ENCODE peak calls at places on chromosomes 11 and 22, in four cellular contexts. N is astrocyte of the spinal cord, Y is breast epithelium, I is ACHN. M is an unnamed sample.

GRCh38 chr11:45082744-45083543 is 63.5 kb upstream of the PRDM11 start:
- DNase-seq in Y (no peak), I (no peak), N (no peak), M (no peak)

GRCh38 chr11:34034053-34034452 is 17.5 kb upstream of the CAPRIN1 start:
- DNase-seq in I (no peak), Y (no peak), N (no peak), M (no peak)

GRCh38 chr22:23514317-23515038 is 65.6 kb downstream of the IGLL1 start:
- DNase-seq in N (no peak), Y (no peak), I (no peak), M (no peak)

GRCh38 chr22:19859861-19860510 is 5.3 kb upstream of the GNB1L start:
- DNase-seq in Y (no peak), N (no peak), I (no peak), M (no peak)

GRCh38 chr11:33040127-33040861 is 922 bp downstream of the TCP11L1 start:
- DNase-seq in I (no peak), Y (no peak), N (no peak), M (peak)

GRCh38 chr22:21710156-21710555 is 25.4 kb downstream of the YPEL1 start:
- DNase-seq in I (peak), N (no peak), Y (no peak), M (no peak)

GRCh38 chr11:114883472-114883871 is 205.1 kb downstream of the NXPE2 start:
- DNase-seq in I (no peak), Y (no peak), N (no peak), M (no peak)

GRCh38 chr22:32685527-32685926 is 116.0 kb upstream of the TIMP3 start:
- DNase-seq in N (no peak), I (no peak), Y (no peak), M (no peak)

GRCh38 chr11:74685338-74685737 is 45.9 kb downstream of the CHRDL2 start:
- DNase-seq in Y (no peak), N (no peak), I (no peak), M (no peak)

GRCh38 chr22:43539572-43540533 is 128.0 kb downstream of the MPPED1 start:
- DNase-seq in Y (no peak), N (no peak), I (no peak), M (no peak)